ENCODE peak calls at places on chromosomes 5 and 9, in five cellular contexts. Z is T-cell, R is B cell, U is thyroid gland, L is hippocampal formation. H is an unnamed sample.
A peak's percentile ranks its signal among the peaks of the same experiment; 100 is the strongest.

GRCh38 chr9:113454914-113455761 is 8.4 kb upstream of the RGS3 start:
- DNase-seq in U (peak; percentile 77), R (no peak), Z (no peak), L (no peak), H (no peak)

GRCh38 chr5:112795944-112796678 is 58.4 kb downstream of the APC start:
- DNase-seq in U (no peak), Z (no peak), L (no peak), R (peak; percentile 30), H (no peak)

GRCh38 chr5:6766558-6767191 is 53.4 kb downstream of the TENT4A start:
- DNase-seq in R (no peak), L (no peak), Z (peak; percentile 30), U (peak; percentile 98), H (no peak)

GRCh38 chr9:129197978-129198736 is 20.1 kb upstream of the IER5L start:
- DNase-seq in U (peak; percentile 17), Z (no peak), L (no peak), R (no peak), H (no peak)

GRCh38 chr9:89544280-89544664 is 46.4 kb upstream of the SEMA4D start:
- DNase-seq in R (no peak), L (no peak), Z (no peak), U (no peak), H (no peak)

GRCh38 chr5:21834863-21835262 is 1018.3 kb downstream of the CDH12 start:
- DNase-seq in R (no peak), L (no peak), Z (no peak), U (no peak), H (no peak)

GRCh38 chr9:134386951-134387831 is 60.9 kb downstream of the RXRA start:
- DNase-seq in L (no peak), Z (no peak), R (no peak), U (peak; percentile 81), H (no peak)

GRCh38 chr5:154260224-154260859 is 69.8 kb downstream of the GALNT10 start:
- DNase-seq in U (peak; percentile 44), R (no peak), Z (no peak), L (no peak), H (no peak)

GRCh38 chr9:114946013-114946412 is 15.6 kb upstream of the TNFSF8 start:
- DNase-seq in U (no peak), R (no peak), Z (no peak), L (no peak), H (no peak)

GRCh38 chr9:7490317-7491108 is 309.1 kb downstream of the DMAC1 start:
- DNase-seq in U (no peak), L (no peak), Z (no peak), R (no peak), H (no peak)

GRCh38 chr5:127957183-127957582 is 126.4 kb upstream of the SLC12A2 start:
- DNase-seq in R (no peak), Z (no peak), U (no peak), L (no peak), H (no peak)

GRCh38 chr5:125085797-125086505 is 339.5 kb upstream of the ZNF608 start:
- DNase-seq in R (no peak), L (no peak), Z (no peak), U (no peak), H (no peak)

GRCh38 chr5:119340597-119341218 is 15.1 kb upstream of the TNFAIP8 start:
- DNase-seq in Z (peak; percentile 61), R (no peak), U (no peak), L (no peak), H (no peak)

GRCh38 chr5:163347671-163348070 is 89.7 kb upstream of the CCNG1 start:
- DNase-seq in Z (peak; percentile 30), R (peak; percentile 46), U (peak; percentile 53), L (peak; percentile 63), H (peak; percentile 77)

GRCh38 chr5:776862-777711 is 7.4 kb downstream of the ZDHHC11B start:
- DNase-seq in Z (no peak), U (no peak), R (peak; percentile 43), L (no peak), H (peak; percentile 22)

GRCh38 chr5:76737131-76737556 is 21.2 kb downstream of the F2R start:
- DNase-seq in L (no peak), U (no peak), Z (no peak), R (no peak), H (peak; percentile 46)

GRCh38 chr5:168600409-168600808 is 21.2 kb upstream of the PANK3 start:
- DNase-seq in R (no peak), U (no peak), L (no peak), Z (no peak), H (no peak)

GRCh38 chr9:73780916-73781315 is 629.3 kb downstream of the ANXA1 start:
- DNase-seq in L (no peak), U (no peak), R (no peak), Z (no peak), H (no peak)

H was measured in GM13977.